ENCODE peak calls at places on chromosomes 16 and 17, in seven cellular contexts. Z is CD8-positive, alpha-beta T cell; M is lower lobe of right lung; X is iPS DF 6.9; W is adrenal gland; C is fibroblast of lung; L is heart right ventricle. Y is an unnamed sample.

GRCh38 chr17:3903881-3904286 is 11.0 kb upstream of the CAMKK1 start:
- DNase-seq in Z (no peak), M (no peak), X (no peak), W (peak; percentile 72), C (no peak), L (no peak), Y (no peak)

GRCh38 chr17:82234211-82235055 is 5.6 kb downstream of the SLC16A3 start:
- DNase-seq in Z (no peak), M (no peak), X (no peak), W (no peak), C (no peak), L (no peak), Y (no peak)

GRCh38 chr16:58829096-58829495 is 95.0 kb upstream of the GOT2 start:
- DNase-seq in Z (no peak), M (no peak), X (no peak), W (no peak), C (no peak), L (no peak), Y (no peak)

GRCh38 chr16:84228321-84228838 is 11.4 kb downstream of the KCNG4 start:
- DNase-seq in Z (no peak), M (peak; percentile 58), X (no peak), W (peak; percentile 85), C (peak; percentile 89), L (peak; percentile 77), Y (no peak)

GRCh38 chr17:72188801-72189200 is 68.0 kb downstream of the SOX9 start:
- DNase-seq in Z (no peak), M (no peak), X (no peak), W (no peak), C (no peak), L (no peak), Y (no peak)

GRCh38 chr17:58252141-58252540 is 13.8 kb downstream of the LPO start:
- DNase-seq in Z (no peak), M (no peak), X (no peak), W (no peak), C (no peak), L (no peak), Y (no peak)

GRCh38 chr16:67158637-67159600 is 790 bp downstream of the TRADD start:
- DNase-seq in Z (peak; percentile 49), M (peak; percentile 79), X (no peak), W (peak; percentile 54), C (peak; percentile 30), L (no peak), Y (peak; percentile 78)

GRCh38 chr17:49739662-49740271 is 24.2 kb downstream of the FAM117A start:
- DNase-seq in Z (peak; percentile 91), M (peak; percentile 87), X (no peak), W (peak; percentile 82), C (no peak), L (peak; percentile 78), Y (peak; percentile 97)

GRCh38 chr17:76734080-76734840 is 2.9 kb downstream of the SRSF2 start:
- DNase-seq in Z (no peak), M (no peak), X (no peak), W (no peak), C (peak; percentile 46), L (no peak), Y (no peak)

GRCh38 chr17:76733618-76733957 is 3.5 kb downstream of the SRSF2 start:
- DNase-seq in Z (no peak), M (no peak), X (no peak), W (no peak), C (no peak), L (no peak), Y (no peak)

GRCh38 chr17:76735586-76736348 is 1.4 kb downstream of the SRSF2 start:
- DNase-seq in Z (no peak), M (no peak), X (no peak), W (no peak), C (no peak), L (no peak), Y (no peak)

GRCh38 chr17:76735006-76735405 is 2.1 kb downstream of the SRSF2 start:
- DNase-seq in Z (no peak), M (no peak), X (no peak), W (no peak), C (peak; percentile 48), L (no peak), Y (peak; percentile 32)

GRCh38 chr17:76732734-76733617 is 4.2 kb downstream of the SRSF2 start:
- DNase-seq in Z (no peak), M (no peak), X (no peak), W (peak; percentile 52), C (peak; percentile 42), L (no peak), Y (no peak)
- H3K4me1 ChIP-seq in Z (peaks cover 54% of the 10 kb centered on the region), M (peaks cover 73% of the 10 kb centered on the region), X (no peaks in the 10 kb centered on the region), W (peaks cover 62% of the 10 kb centered on the region), C (peaks cover 5% of the 10 kb centered on the region), L (peaks cover 50% of the 10 kb centered on the region), Y (peaks cover 67% of the 10 kb centered on the region)

GRCh38 chr17:38353084-38353604 is 1.5 kb downstream of the SOCS7 start:
- DNase-seq in Z (no peak), M (no peak), X (no peak), W (no peak), C (no peak), L (no peak), Y (no peak)
- H3K27ac ChIP-seq in Z (no peak overlapping the region), M (peak overlapping the region; percentile 83), X (no peak overlapping the region), W (no peak overlapping the region), C (no peak overlapping the region), L (peak overlapping the region; percentile 81), Y (no peak overlapping the region)

DNA sequence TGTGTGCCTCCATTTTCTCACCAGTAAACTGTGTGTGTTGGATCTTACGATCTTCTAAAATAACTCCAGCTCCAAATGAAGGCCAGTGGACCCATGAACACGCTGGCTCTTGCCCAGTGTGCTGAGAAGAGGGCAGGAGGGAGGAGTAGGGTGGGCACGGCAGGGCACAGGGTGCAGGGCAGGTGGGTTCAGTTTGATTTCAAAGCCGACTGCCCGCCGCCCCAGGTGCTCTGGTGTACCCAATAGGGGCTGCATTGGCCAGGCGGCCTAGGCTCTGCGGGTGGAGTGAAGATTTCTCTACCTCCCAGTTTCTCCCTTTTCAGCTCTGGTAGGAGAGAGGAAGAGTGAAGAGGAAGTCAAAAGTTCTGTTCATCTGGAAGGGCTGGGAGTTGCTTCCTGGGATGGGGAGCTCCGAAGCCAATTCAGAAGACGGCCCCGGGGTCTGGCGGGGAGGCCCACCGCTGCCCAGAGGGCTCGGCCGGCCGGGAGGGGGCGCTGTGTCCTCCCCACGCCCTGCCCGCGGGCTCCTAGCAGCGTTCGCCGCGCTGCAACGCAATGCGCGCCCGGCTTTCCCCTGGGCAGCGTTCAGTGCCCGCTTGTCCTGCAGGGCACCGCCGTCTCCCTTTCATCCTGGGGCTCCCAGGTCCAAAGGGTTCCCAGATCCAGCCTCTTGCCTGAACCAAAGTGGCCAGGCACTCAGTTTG is 1.1 kb upstream of the CRHR1 start:
- DNase-seq in Z (no peak), M (no peak), X (no peak), W (peak; percentile 4), C (no peak), L (no peak), Y (no peak)
- H3K4me3 ChIP-seq in Z (peak overlapping the region; percentile 23), M (peak overlapping the region; percentile 54), X (peak overlapping the region; percentile 75), W (no peak overlapping the region), C (no peak overlapping the region), L (peak overlapping the region; percentile 56), Y (no peak overlapping the region)

GRCh38 chr17:40548982-40549680 is 16.1 kb downstream of the CCR7 start:
- DNase-seq in Z (no peak), M (peak; percentile 71), X (no peak), W (peak; percentile 67), C (peak; percentile 86), L (no peak), Y (no peak)

GRCh38 chr17:40551091-40551873 is 14.0 kb downstream of the CCR7 start:
- DNase-seq in Z (no peak), M (peak; percentile 64), X (no peak), W (peak; percentile 94), C (peak; percentile 98), L (peak; percentile 62), Y (no peak)

GRCh38 chr17:40551874-40552768 is 13.2 kb downstream of the CCR7 start:
- DNase-seq in Z (no peak), M (peak; percentile 49), X (no peak), W (peak; percentile 37), C (peak; percentile 98), L (no peak), Y (no peak)

GRCh38 chr17:40548491-40548981 is 16.7 kb downstream of the CCR7 start:
- DNase-seq in Z (no peak), M (no peak), X (no peak), W (no peak), C (no peak), L (no peak), Y (no peak)

DNA sequence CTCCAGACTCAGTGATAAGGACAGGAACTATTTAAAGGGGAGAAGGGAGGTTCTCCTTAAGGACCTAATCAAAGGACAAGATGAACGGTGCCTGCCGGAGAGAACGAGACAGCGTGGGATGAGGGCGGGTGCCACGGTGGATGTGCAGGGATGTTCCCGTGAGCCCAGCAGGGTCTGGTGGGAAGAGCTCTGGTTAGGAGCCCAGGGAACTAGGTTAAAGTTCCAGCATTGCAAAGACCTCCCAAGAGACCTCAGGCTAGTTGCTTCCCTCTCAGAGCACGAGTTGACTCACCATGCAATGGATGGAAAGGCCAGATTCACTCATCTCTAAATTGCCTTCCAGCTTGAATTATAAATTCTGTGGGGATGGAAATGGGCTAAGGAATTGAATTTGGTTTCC is 14.7 kb downstream of the CCR7 start:
- DNase-seq in Z (no peak), M (no peak), X (no peak), W (peak; percentile 39), C (peak; percentile 67), L (peak; percentile 51), Y (peak; percentile 16)
- H3K4me1 ChIP-seq in Z (peaks cover 99% of the 10 kb centered on the region), M (peaks cover 86% of the 10 kb centered on the region), X (peaks cover 2% of the 10 kb centered on the region), W (peaks cover 62% of the 10 kb centered on the region), C (peaks cover 57% of the 10 kb centered on the region), L (peaks cover 67% of the 10 kb centered on the region), Y (peaks cover 98% of the 10 kb centered on the region)

GRCh38 chr17:17716837-17717523 is 35.7 kb downstream of the RAI1 start:
- DNase-seq in Z (no peak), M (no peak), X (no peak), W (no peak), C (no peak), L (no peak), Y (no peak)
- H3K27ac ChIP-seq in Z (no peak overlapping the region), M (no peak overlapping the region), X (no peak overlapping the region), W (no peak overlapping the region), C (no peak overlapping the region), L (no peak overlapping the region), Y (no peak overlapping the region)

GRCh38 chr16:77288222-77288621 is 89.0 kb downstream of the SYCE1L start:
- DNase-seq in Z (no peak), M (no peak), X (no peak), W (no peak), C (peak; percentile 96), L (no peak), Y (no peak)
- H3K4me3 ChIP-seq in Z (no peak overlapping the region), M (no peak overlapping the region), X (no peak overlapping the region), W (no peak overlapping the region), C (no peak overlapping the region), L (no peak overlapping the region), Y (no peak overlapping the region)

DNA sequence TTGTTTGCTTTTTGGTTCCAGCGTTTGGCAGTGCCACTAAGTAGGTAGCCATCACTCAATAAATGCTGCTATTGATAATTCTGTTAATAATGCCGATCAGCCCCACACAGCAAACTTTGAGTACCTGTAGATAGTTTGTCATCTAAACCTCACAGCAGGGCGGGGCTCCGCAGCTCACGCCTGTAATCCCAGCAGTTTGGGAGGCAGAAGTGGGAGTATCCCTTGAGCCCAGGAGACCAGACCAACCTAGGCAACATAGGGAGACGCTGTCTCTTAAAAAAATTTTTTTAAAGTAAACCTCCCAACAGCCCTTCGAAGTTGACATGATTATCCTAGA is 1.6 kb downstream of the BFAR start:
- DNase-seq in Z (no peak), M (no peak), X (no peak), W (no peak), C (no peak), L (no peak), Y (no peak)
- H3K4me1 ChIP-seq in Z (peaks cover 47% of the 10 kb centered on the region), M (peaks cover 44% of the 10 kb centered on the region), X (peaks cover 3% of the 10 kb centered on the region), W (peaks cover 20% of the 10 kb centered on the region), C (peaks cover 2% of the 10 kb centered on the region), L (peaks cover 47% of the 10 kb centered on the region), Y (peaks cover 38% of the 10 kb centered on the region)